ENCODE peak calls at places on chromosomes 11 and 22, in four cellular contexts. One of them, this sample, is unnamed.
A peak's percentile ranks its signal among the peaks of the same experiment; 100 is the strongest.

GRCh38 chr22:30304495-30305244 is 15.4 kb upstream of the CASTOR1 start:
- DNase-seq in transverse colon: peak; percentile 63
- DNase-seq in RWPE1: peak; percentile 54
- DNase-seq in bronchial epithelial cell: peak; percentile 78
- DNase-seq in this sample: no peak

GRCh38 chr11:57649826-57650738 is at the start of gene YPEL4:
- DNase-seq in bronchial epithelial cell: peak; percentile 65
- DNase-seq in RWPE1: peak; percentile 85
- DNase-seq in transverse colon: peak; percentile 57
- DNase-seq in this sample: peak; percentile 88

GRCh38 chr11:7691759-7692334 is 14.4 kb downstream of the OVCH2 start:
- DNase-seq in transverse colon: no peak
- DNase-seq in bronchial epithelial cell: peak; percentile 29
- DNase-seq in RWPE1: no peak
- DNase-seq in this sample: no peak

GRCh38 chr11:68145120-68145866 is 24.1 kb upstream of the CHKA start:
- DNase-seq in RWPE1: peak; percentile 17
- DNase-seq in transverse colon: no peak
- DNase-seq in bronchial epithelial cell: peak; percentile 58
- DNase-seq in this sample: no peak

GRCh38 chr22:42769574-42770447 is 49.1 kb upstream of the A4GALT start:
- DNase-seq in RWPE1: no peak
- DNase-seq in transverse colon: peak; percentile 54
- DNase-seq in bronchial epithelial cell: peak; percentile 62
- DNase-seq in this sample: no peak

GRCh38 chr11:1916986-1917522 is 2.4 kb upstream of the TNNT3 start:
- DNase-seq in transverse colon: no peak
- DNase-seq in bronchial epithelial cell: no peak
- DNase-seq in RWPE1: no peak
- DNase-seq in this sample: no peak

GRCh38 chr11:58912124-58912523 is 27.2 kb upstream of the GLYATL1 start:
- DNase-seq in bronchial epithelial cell: peak; percentile 72
- DNase-seq in RWPE1: no peak
- DNase-seq in transverse colon: no peak
- DNase-seq in this sample: no peak

GRCh38 chr22:31973739-31974138 is 29.4 kb downstream of the YWHAH start:
- DNase-seq in bronchial epithelial cell: no peak
- DNase-seq in RWPE1: no peak
- DNase-seq in transverse colon: peak; percentile 87
- DNase-seq in this sample: no peak

GRCh38 chr11:130428692-130429681 is 578 bp upstream of the ADAMTS8 start:
- DNase-seq in RWPE1: no peak
- DNase-seq in transverse colon: no peak
- DNase-seq in bronchial epithelial cell: no peak
- DNase-seq in this sample: no peak

GRCh38 chr11:36688132-36688531 is 90.1 kb upstream of the RAG2 start:
- DNase-seq in transverse colon: no peak
- DNase-seq in RWPE1: no peak
- DNase-seq in bronchial epithelial cell: no peak
- DNase-seq in this sample: no peak

GRCh38 chr11:85196955-85197354 is 430.2 kb downstream of the DLG2 start:
- DNase-seq in RWPE1: no peak
- DNase-seq in transverse colon: no peak
- DNase-seq in bronchial epithelial cell: no peak
- DNase-seq in this sample: no peak

GRCh38 chr11:67177399-67178281 is 58.6 kb downstream of the KDM2A start:
- DNase-seq in transverse colon: no peak
- DNase-seq in RWPE1: no peak
- DNase-seq in bronchial epithelial cell: no peak
- DNase-seq in this sample: no peak

GRCh38 chr11:1479678-1480118 is 6.9 kb downstream of the MOB2 start:
- DNase-seq in bronchial epithelial cell: no peak
- DNase-seq in transverse colon: no peak
- DNase-seq in RWPE1: no peak
- DNase-seq in this sample: no peak

GRCh38 chr11:88623536-88623935 is 286.0 kb upstream of the CTSC start:
- DNase-seq in transverse colon: no peak
- DNase-seq in bronchial epithelial cell: no peak
- DNase-seq in RWPE1: no peak
- DNase-seq in this sample: no peak

GRCh38 chr11:32088117-32088941 is 2.5 kb upstream of the RCN1 start:
- DNase-seq in RWPE1: peak; percentile 72
- DNase-seq in bronchial epithelial cell: peak; percentile 85
- DNase-seq in transverse colon: no peak
- DNase-seq in this sample: peak; percentile 17

GRCh38 chr11:68120212-68121066 is 749 bp downstream of the CHKA start:
- DNase-seq in RWPE1: peak; percentile 15
- DNase-seq in transverse colon: peak; percentile 53
- DNase-seq in bronchial epithelial cell: no peak
- DNase-seq in this sample: peak; percentile 91

GRCh38 chr11:46918087-46918751 is at the start of gene LRP4:
- DNase-seq in bronchial epithelial cell: no peak
- DNase-seq in RWPE1: no peak
- DNase-seq in transverse colon: peak; percentile 69
- DNase-seq in this sample: peak; percentile 95

GRCh38 chr11:126870021-126870420 is 130.5 kb downstream of the KIRREL3 start:
- DNase-seq in transverse colon: no peak
- DNase-seq in RWPE1: no peak
- DNase-seq in bronchial epithelial cell: no peak
- DNase-seq in this sample: no peak

GRCh38 chr22:23072911-23073491 is 2.7 kb downstream of the GNAZ start:
- DNase-seq in transverse colon: no peak
- DNase-seq in RWPE1: no peak
- DNase-seq in bronchial epithelial cell: no peak
- DNase-seq in this sample: no peak

GRCh38 chr11:61002598-61002997 is 31.1 kb downstream of the CD6 start:
- DNase-seq in bronchial epithelial cell: no peak
- DNase-seq in RWPE1: no peak
- DNase-seq in transverse colon: no peak
- DNase-seq in this sample: no peak

GRCh38 chr22:27808730-27809129 is 7.2 kb upstream of the MN1 start:
- DNase-seq in RWPE1: no peak
- DNase-seq in transverse colon: no peak
- DNase-seq in bronchial epithelial cell: no peak
- DNase-seq in this sample: no peak

GRCh38 chr22:24370426-24370825 is 57.0 kb upstream of the ADORA2A start:
- DNase-seq in bronchial epithelial cell: peak; percentile 15
- DNase-seq in RWPE1: no peak
- DNase-seq in transverse colon: no peak
- DNase-seq in this sample: no peak

GRCh38 chr11:134270250-134270714 is 5.9 kb upstream of the GLB1L3 start:
- DNase-seq in transverse colon: no peak
- DNase-seq in RWPE1: no peak
- DNase-seq in bronchial epithelial cell: no peak
- DNase-seq in this sample: peak; percentile 56

This sample was measured in SK-N-SH.